ENCODE peak calls at places on chromosomes 4 and X, in four cellular contexts. D is esophagus muscularis mucosa, A is tibial nerve, N is SK-N-SH. J is an unnamed sample.

GRCh38 chrX:103276581-103277002 is at the start of gene TCEAL5:
- DNase-seq in N (peak; percentile 77), D (no peak), A (no peak), J (no peak)

GRCh38 chr4:112130903-112131302 is 14.4 kb upstream of the FAM241A start:
- DNase-seq in N (no peak), A (no peak), D (no peak), J (no peak)

GRCh38 chr4:101367201-101367600 is 19.9 kb upstream of the PPP3CA start:
- DNase-seq in D (no peak), A (no peak), N (no peak), J (no peak)

GRCh38 chr4:141081921-141082381 is 51.3 kb downstream of the RNF150 start:
- DNase-seq in D (no peak), A (no peak), N (no peak), J (no peak)

GRCh38 chrX:12956704-12957541 is 18.0 kb upstream of the TMSB4X start:
- DNase-seq in D (no peak), N (peak; percentile 4), A (no peak), J (no peak)

GRCh38 chrX:147180886-147181285 is 366.3 kb upstream of the CXorf51A start:
- DNase-seq in D (no peak), A (no peak), N (no peak), J (no peak)

GRCh38 chrX:68503830-68504229 is 5.0 kb downstream of the YIPF6 start:
- DNase-seq in D (no peak), N (no peak), A (no peak), J (no peak)

GRCh38 chrX:44306336-44306735 is 37.1 kb downstream of the EFHC2 start:
- DNase-seq in D (no peak), N (no peak), A (no peak), J (no peak)

GRCh38 chrX:3532571-3532970 is 180.9 kb downstream of the PRKX start:
- DNase-seq in N (no peak), D (no peak), A (no peak), J (no peak)

GRCh38 chr4:74444891-74445642 is at the start of gene AREG:
- DNase-seq in A (peak; percentile 55), N (peak; percentile 24), D (peak; percentile 94), J (peak; percentile 97)

GRCh38 chr4:114012749-114013148 is 33.3 kb upstream of the ARSJ start:
- DNase-seq in A (no peak), D (no peak), N (no peak), J (no peak)

GRCh38 chrX:40007136-40007535 is 90.6 kb downstream of the BCOR start:
- DNase-seq in A (no peak), N (no peak), D (no peak), J (no peak)

GRCh38 chrX:136262812-136263315 is 11.7 kb upstream of the MAP7D3 start:
- DNase-seq in D (no peak), A (no peak), N (no peak), J (no peak)

GRCh38 chrX:131068945-131069719 is 11.0 kb downstream of the ARHGAP36 start:
- DNase-seq in D (no peak), N (peak; percentile 82), A (no peak), J (no peak)
- H3K27me3 ChIP-seq in D (peaks cover 61% of the 10 kb centered on the region), N (peaks cover 15% of the 10 kb centered on the region), A (peaks cover 82% of the 10 kb centered on the region), J (no peaks in the 10 kb centered on the region)

GRCh38 chr4:27472364-27472763 is 611.7 kb downstream of the STIM2 start:
- DNase-seq in D (no peak), A (no peak), N (no peak), J (no peak)
- TF ChIP-seq EP300 in D (no peak), A (no peak), N (no peak), J (no peak)

GRCh38 chr4:186032259-186032658 is 36.7 kb upstream of the TLR3 start:
- DNase-seq in D (no peak), N (no peak), A (no peak), J (no peak)

GRCh38 chr4:186027405-186027804 is 41.6 kb upstream of the TLR3 start:
- DNase-seq in N (no peak), D (no peak), A (no peak), J (no peak)

GRCh38 chr4:186030795-186031194 is 38.2 kb upstream of the TLR3 start:
- DNase-seq in A (no peak), N (no peak), D (no peak), J (no peak)

GRCh38 chr4:186033027-186033426 is 35.9 kb upstream of the TLR3 start:
- DNase-seq in D (no peak), A (no peak), N (no peak), J (no peak)

GRCh38 chr4:186029731-186030421 is 39.1 kb upstream of the TLR3 start:
- DNase-seq in D (no peak), N (peak; percentile 73), A (peak; percentile 31), J (peak; percentile 18)
- H3K9me3 ChIP-seq in D (no peaks in the 10 kb centered on the region), N (no peaks in the 10 kb centered on the region), A (peaks cover 4% of the 10 kb centered on the region), J (no peaks in the 10 kb centered on the region)

GRCh38 chr4:8168832-8169598 is 10.4 kb upstream of the ABLIM2 start:
- DNase-seq in N (no peak), D (no peak), A (no peak), J (no peak)

GRCh38 chr4:8170341-8170740 is 11.7 kb upstream of the ABLIM2 start:
- DNase-seq in A (no peak), N (no peak), D (no peak), J (no peak)

GRCh38 chr4:8168232-8168631 is 9.6 kb upstream of the ABLIM2 start:
- DNase-seq in N (no peak), A (no peak), D (no peak), J (no peak)

GRCh38 chr4:8167815-8168214 is 9.2 kb upstream of the ABLIM2 start:
- DNase-seq in D (no peak), A (no peak), N (no peak), J (peak; percentile 69)

GRCh38 chr4:8169763-8170162 is 11.2 kb upstream of the ABLIM2 start:
- DNase-seq in A (no peak), D (no peak), N (no peak), J (no peak)
- H3K27me3 ChIP-seq in A (no peaks in the 10 kb centered on the region), D (peaks cover 11% of the 10 kb centered on the region), N (peaks cover 6% of the 10 kb centered on the region), J (no peaks in the 10 kb centered on the region)

GRCh38 chr4:16663722-16664121 is 234.7 kb downstream of the LDB2 start:
- DNase-seq in N (no peak), A (peak; percentile 29), D (no peak), J (no peak)
- TF ChIP-seq EP300 in N (no peak), A (no peak), D (no peak), J (no peak)

DNA sequence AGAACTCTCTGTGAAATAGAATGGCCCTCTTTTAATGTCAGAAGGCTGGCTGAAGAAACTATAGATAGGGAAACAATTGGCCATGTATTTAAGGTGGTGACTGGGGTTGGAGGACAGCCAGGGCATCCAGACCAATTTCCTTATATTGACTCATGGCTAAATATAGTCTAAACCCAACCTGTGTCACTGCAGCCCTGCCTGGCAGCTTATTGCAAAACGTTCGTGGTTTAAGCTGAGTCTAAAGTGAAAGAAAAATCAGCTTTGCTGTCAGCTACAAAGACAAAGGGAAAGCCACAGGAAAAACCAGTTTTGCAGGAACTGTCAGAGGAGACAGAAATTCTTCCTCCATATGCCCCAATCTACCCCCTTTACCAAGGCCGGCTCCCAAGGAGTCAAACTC is 902.8 kb upstream of the NDST4 start:
- DNase-seq in D (no peak), N (no peak), A (no peak), J (no peak)
- H3K9me3 ChIP-seq in D (peaks cover 38% of the 10 kb centered on the region), N (no peaks in the 10 kb centered on the region), A (peaks cover 72% of the 10 kb centered on the region), J (peaks cover 7% of the 10 kb centered on the region)

GRCh38 chr4:75889537-75890199 is 12.6 kb downstream of the PPEF2 start:
- DNase-seq in N (no peak), D (no peak), A (no peak), J (no peak)

GRCh38 chr4:75895744-75896314 is 6.4 kb downstream of the PPEF2 start:
- DNase-seq in A (no peak), D (no peak), N (peak; percentile 50), J (no peak)

GRCh38 chr4:75886104-75886503 is 16.1 kb downstream of the PPEF2 start:
- DNase-seq in D (no peak), N (no peak), A (no peak), J (peak; percentile 75)

GRCh38 chr4:75892508-75892907 is 9.7 kb downstream of the PPEF2 start:
- DNase-seq in A (no peak), N (peak; percentile 38), D (no peak), J (no peak)

DNA sequence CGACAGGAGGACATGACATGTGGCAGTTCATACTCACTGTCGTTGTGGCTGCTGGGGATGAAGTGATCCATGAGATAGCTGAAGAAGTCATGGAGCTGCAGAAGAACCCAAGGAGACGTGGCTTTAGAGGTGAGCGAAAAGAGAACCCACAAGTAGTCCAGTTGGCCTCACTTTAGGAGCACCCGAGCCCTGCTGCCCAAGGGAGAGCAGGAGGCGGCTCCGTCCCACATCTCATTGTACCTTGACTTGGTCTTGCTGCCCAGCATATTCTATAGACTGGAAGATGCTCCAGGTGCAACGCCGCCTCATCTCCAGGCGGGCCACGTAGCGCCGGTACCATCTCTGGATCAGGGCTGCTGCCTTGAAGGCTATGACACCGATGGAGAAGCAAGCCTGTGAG is 10.6 kb downstream of the PPEF2 start:
- DNase-seq in D (no peak), A (no peak), N (no peak), J (no peak)
- H3K27me3 ChIP-seq in D (no peaks in the 10 kb centered on the region), A (no peaks in the 10 kb centered on the region), N (peaks cover 11% of the 10 kb centered on the region), J (no peaks in the 10 kb centered on the region)

GRCh38 chr4:170748975-170749374 is 659.2 kb upstream of the AADAT start:
- DNase-seq in A (no peak), N (no peak), D (no peak), J (no peak)

GRCh38 chr4:170741856-170742255 is 652.1 kb upstream of the AADAT start:
- DNase-seq in A (no peak), N (no peak), D (no peak), J (no peak)

DNA sequence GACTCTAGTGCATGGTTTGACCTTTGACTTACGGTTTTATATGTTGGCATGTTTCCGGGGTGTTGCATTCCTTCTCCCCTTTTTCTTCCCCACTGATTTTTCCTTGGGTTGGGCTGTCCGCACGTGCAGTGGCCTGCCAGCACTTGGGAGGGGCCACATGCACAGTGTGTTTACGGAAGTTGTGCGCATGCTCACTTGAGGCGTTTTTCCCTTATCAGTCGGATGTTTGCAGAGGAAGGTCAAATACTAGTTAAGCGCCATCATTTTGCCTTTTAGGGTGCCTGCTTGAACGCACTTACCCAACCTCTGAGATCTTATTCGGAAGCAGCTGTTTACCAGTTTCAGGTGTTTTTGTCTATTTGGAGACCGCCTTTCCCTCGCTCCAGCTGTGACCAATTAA is 653.9 kb upstream of the AADAT start:
- DNase-seq in A (no peak), D (no peak), N (no peak), J (no peak)
- TF ChIP-seq EP300 in A (no peak), D (no peak), N (no peak), J (no peak)

GRCh38 chr4:61604054-61604453 is 403.9 kb downstream of the ADGRL3 start:
- DNase-seq in A (no peak), D (no peak), N (no peak), J (no peak)
- H3K9me3 ChIP-seq in A (no peaks in the 10 kb centered on the region), D (no peaks in the 10 kb centered on the region), N (no peaks in the 10 kb centered on the region), J (no peaks in the 10 kb centered on the region)

GRCh38 chr4:69773443-69773842 is 13.0 kb upstream of the SULT1B1 start:
- DNase-seq in N (no peak), D (no peak), A (no peak), J (no peak)

GRCh38 chr4:69775488-69775887 is 15.1 kb upstream of the SULT1B1 start:
- DNase-seq in D (no peak), A (no peak), N (no peak), J (no peak)
- H3K27me3 ChIP-seq in D (no peaks in the 10 kb centered on the region), A (no peaks in the 10 kb centered on the region), N (no peaks in the 10 kb centered on the region), J (no peaks in the 10 kb centered on the region)